ENCODE peak calls at places on chromosomes 11 and 22, in eight cellular contexts. One of them, this sample, is unnamed.

GRCh38 chr11:86761978-86762377 is 38.4 kb upstream of the PRSS23 start:
- DNase-seq in HL-60: no peak
- DNase-seq in hypothalamus: no peak
- DNase-seq in NCI-H1436: no peak
- DNase-seq in HS-27A: no peak
- DNase-seq in pulmonary artery endothelial cell: no peak
- DNase-seq in DND-41: no peak
- DNase-seq in glutamatergic neuron: no peak
- DNase-seq in this sample: no peak

GRCh38 chr11:127058524-127058923 is 58.0 kb upstream of the KIRREL3 start:
- DNase-seq in HS-27A: no peak
- DNase-seq in hypothalamus: no peak
- DNase-seq in DND-41: no peak
- DNase-seq in pulmonary artery endothelial cell: no peak
- DNase-seq in NCI-H1436: no peak
- DNase-seq in HL-60: no peak
- DNase-seq in glutamatergic neuron: no peak
- DNase-seq in this sample: no peak

GRCh38 chr22:30008401-30008800 is 71.9 kb upstream of the HORMAD2 start:
- DNase-seq in pulmonary artery endothelial cell: no peak
- DNase-seq in NCI-H1436: no peak
- DNase-seq in glutamatergic neuron: no peak
- DNase-seq in HS-27A: no peak
- DNase-seq in DND-41: no peak
- DNase-seq in hypothalamus: no peak
- DNase-seq in HL-60: no peak
- DNase-seq in this sample: no peak

GRCh38 chr22:38035530-38035885 is 21.7 kb upstream of the PICK1 start:
- DNase-seq in pulmonary artery endothelial cell: no peak
- DNase-seq in hypothalamus: no peak
- DNase-seq in NCI-H1436: no peak
- DNase-seq in HL-60: no peak
- DNase-seq in glutamatergic neuron: no peak
- DNase-seq in DND-41: no peak
- DNase-seq in HS-27A: no peak
- DNase-seq in this sample: no peak

GRCh38 chr11:66126808-66127555 is 56.9 kb downstream of the PACS1 start:
- DNase-seq in glutamatergic neuron: no peak
- DNase-seq in pulmonary artery endothelial cell: no peak
- DNase-seq in NCI-H1436: peak
- DNase-seq in DND-41: peak
- DNase-seq in HS-27A: no peak
- DNase-seq in HL-60: peak
- DNase-seq in hypothalamus: peak
- DNase-seq in this sample: no peak

GRCh38 chr11:122796128-122796717 is 42.1 kb upstream of the CRTAM start:
- DNase-seq in DND-41: peak
- DNase-seq in NCI-H1436: peak
- DNase-seq in pulmonary artery endothelial cell: no peak
- DNase-seq in HL-60: peak
- DNase-seq in hypothalamus: peak
- DNase-seq in HS-27A: no peak
- DNase-seq in glutamatergic neuron: peak
- DNase-seq in this sample: peak

GRCh38 chr11:71325418-71326327 is 73.3 kb upstream of the SHANK2 start:
- DNase-seq in DND-41: no peak
- DNase-seq in hypothalamus: no peak
- DNase-seq in HL-60: no peak
- DNase-seq in glutamatergic neuron: no peak
- DNase-seq in pulmonary artery endothelial cell: no peak
- DNase-seq in NCI-H1436: no peak
- DNase-seq in HS-27A: no peak
- DNase-seq in this sample: no peak

GRCh38 chr11:124919836-124920755 is 1.0 kb downstream of the HEPN1 start:
- DNase-seq in pulmonary artery endothelial cell: no peak
- DNase-seq in HL-60: no peak
- DNase-seq in glutamatergic neuron: no peak
- DNase-seq in NCI-H1436: no peak
- DNase-seq in HS-27A: no peak
- DNase-seq in DND-41: no peak
- DNase-seq in hypothalamus: no peak
- DNase-seq in this sample: no peak

GRCh38 chr11:62169448-62169847 is 20.6 kb upstream of the SCGB1D1 start:
- DNase-seq in hypothalamus: no peak
- DNase-seq in HL-60: no peak
- DNase-seq in pulmonary artery endothelial cell: no peak
- DNase-seq in DND-41: no peak
- DNase-seq in NCI-H1436: no peak
- DNase-seq in HS-27A: no peak
- DNase-seq in glutamatergic neuron: no peak
- DNase-seq in this sample: no peak

GRCh38 chr11:118996926-118997626 is 862 bp upstream of the CENATAC start:
- DNase-seq in glutamatergic neuron: no peak
- DNase-seq in HL-60: peak
- DNase-seq in pulmonary artery endothelial cell: no peak
- DNase-seq in HS-27A: no peak
- DNase-seq in DND-41: peak
- DNase-seq in NCI-H1436: no peak
- DNase-seq in hypothalamus: no peak
- DNase-seq in this sample: peak

GRCh38 chr11:10651579-10652361 is 41.8 kb downstream of the IRAG1 start:
- DNase-seq in HL-60: no peak
- DNase-seq in pulmonary artery endothelial cell: no peak
- DNase-seq in DND-41: no peak
- DNase-seq in HS-27A: no peak
- DNase-seq in hypothalamus: no peak
- DNase-seq in glutamatergic neuron: no peak
- DNase-seq in NCI-H1436: peak
- DNase-seq in this sample: no peak

GRCh38 chr11:77999446-77999845 is 5.0 kb upstream of the INTS4 start:
- DNase-seq in hypothalamus: no peak
- DNase-seq in NCI-H1436: no peak
- DNase-seq in pulmonary artery endothelial cell: no peak
- DNase-seq in HS-27A: no peak
- DNase-seq in HL-60: no peak
- DNase-seq in glutamatergic neuron: no peak
- DNase-seq in DND-41: no peak
- DNase-seq in this sample: no peak

GRCh38 chr11:94193288-94193687 is 64.6 kb downstream of the PANX1 start:
- DNase-seq in DND-41: no peak
- DNase-seq in HS-27A: no peak
- DNase-seq in pulmonary artery endothelial cell: peak
- DNase-seq in hypothalamus: no peak
- DNase-seq in NCI-H1436: no peak
- DNase-seq in HL-60: no peak
- DNase-seq in glutamatergic neuron: no peak
- DNase-seq in this sample: no peak

GRCh38 chr11:12787847-12788246 is 113.6 kb downstream of the TEAD1 start:
- DNase-seq in glutamatergic neuron: no peak
- DNase-seq in HL-60: no peak
- DNase-seq in pulmonary artery endothelial cell: peak
- DNase-seq in HS-27A: peak
- DNase-seq in NCI-H1436: no peak
- DNase-seq in DND-41: no peak
- DNase-seq in hypothalamus: no peak
- DNase-seq in this sample: no peak

GRCh38 chr11:36157151-36157519 is 132.1 kb downstream of the COMMD9 start:
- DNase-seq in pulmonary artery endothelial cell: no peak
- DNase-seq in hypothalamus: no peak
- DNase-seq in DND-41: no peak
- DNase-seq in NCI-H1436: no peak
- DNase-seq in HL-60: no peak
- DNase-seq in glutamatergic neuron: no peak
- DNase-seq in HS-27A: no peak
- DNase-seq in this sample: no peak

GRCh38 chr11:61551630-61552029 is 29.2 kb downstream of the SYT7 start:
- DNase-seq in NCI-H1436: no peak
- DNase-seq in DND-41: no peak
- DNase-seq in glutamatergic neuron: no peak
- DNase-seq in pulmonary artery endothelial cell: no peak
- DNase-seq in HL-60: no peak
- DNase-seq in hypothalamus: peak
- DNase-seq in HS-27A: no peak
- DNase-seq in this sample: no peak

GRCh38 chr11:46291441-46292143 is 14.1 kb downstream of the CREB3L1 start:
- DNase-seq in pulmonary artery endothelial cell: no peak
- DNase-seq in NCI-H1436: no peak
- DNase-seq in hypothalamus: peak
- DNase-seq in DND-41: no peak
- DNase-seq in HS-27A: peak
- DNase-seq in HL-60: no peak
- DNase-seq in glutamatergic neuron: no peak
- DNase-seq in this sample: no peak

GRCh38 chr11:111944139-111944538 is 7.0 kb downstream of the DIXDC1 start:
- DNase-seq in glutamatergic neuron: no peak
- DNase-seq in NCI-H1436: no peak
- DNase-seq in DND-41: no peak
- DNase-seq in pulmonary artery endothelial cell: no peak
- DNase-seq in HL-60: no peak
- DNase-seq in HS-27A: no peak
- DNase-seq in hypothalamus: no peak
- DNase-seq in this sample: no peak

This sample was measured in CMK.